ENCODE peak calls at places on chromosomes 5 and 9, in four cellular contexts. Y is left colon; L is GM04503; N is stimulated activated CD4-positive, alpha-beta T cell treated with anti-CD3 and anti-CD28 coated beads, TNF-alpha, amount 100 ng/mL, for 24 hours. W is an unnamed sample.

GRCh38 chr9:113756476-113757198 is 119.5 kb upstream of the ZNF618 start:
- DNase-seq in L (no peak), Y (no peak), N (no peak), W (no peak)

GRCh38 chr9:36190388-36191289 is at the start of gene CLTA:
- DNase-seq in Y (peak), L (peak), N (peak), W (peak)

GRCh38 chr5:133247145-133247709 is 195.4 kb downstream of the HSPA4 start:
- DNase-seq in N (no peak), L (no peak), Y (no peak), W (no peak)

GRCh38 chr9:129822825-129823162 is 1.1 kb downstream of the TOR1A start:
- DNase-seq in Y (no peak), L (no peak), N (no peak), W (no peak)

GRCh38 chr5:160133071-160133917 is 14.0 kb upstream of the PWWP2A start:
- DNase-seq in N (no peak), L (peak), Y (peak), W (no peak)

GRCh38 chr5:155727512-155728145 is 599.3 kb upstream of the SGCD start:
- DNase-seq in Y (no peak), N (no peak), L (no peak), W (no peak)

GRCh38 chr5:56410696-56411095 is 177.6 kb upstream of the ANKRD55 start:
- DNase-seq in N (no peak), Y (no peak), L (no peak), W (no peak)

GRCh38 chr9:1639166-1639565 is 376.0 kb upstream of the SMARCA2 start:
- DNase-seq in L (no peak), Y (no peak), N (no peak), W (no peak)

GRCh38 chr9:69131682-69132081 is 42.4 kb upstream of the TJP2 start:
- DNase-seq in N (no peak), Y (no peak), L (peak), W (no peak)

GRCh38 chr9:129081388-129081889 is 528 bp downstream of the DOLPP1 start:
- DNase-seq in N (no peak), Y (no peak), L (no peak), W (no peak)

GRCh38 chr5:133938039-133938821 is 30.2 kb downstream of the C5orf15 start:
- DNase-seq in N (no peak), Y (no peak), L (no peak), W (no peak)